ENCODE peak calls at places on chromosome 18, in nine cellular contexts. P is upper lobe of right lung, E is cardiac muscle cell, Y is H9, J is Panc1, H is iPS DF 6.9, F is endodermal cell, M is sigmoid colon, K is transverse colon. T is an unnamed sample.

GRCh38 chr18:32469190-32469611 is 1.5 kb downstream of the GAREM1 start:
- DNase-seq in P (no peak), E (peak; percentile 62), Y (no peak), J (no peak), H (no peak), F (peak; percentile 65), M (peak; percentile 66), K (peak; percentile 41), T (peak; percentile 61)

GRCh38 chr18:60199505-60199904 is 173.1 kb downstream of the MC4R start:
- DNase-seq in P (no peak), E (no peak), Y (no peak), J (no peak), H (no peak), F (no peak), M (no peak), K (no peak), T (no peak)

GRCh38 chr18:415627-416612 is 84.6 kb downstream of the COLEC12 start:
- DNase-seq in P (no peak), E (no peak), Y (no peak), J (no peak), H (no peak), F (no peak), M (no peak), K (no peak), T (no peak)

GRCh38 chr18:40685241-40685640 is 1269.8 kb upstream of the PIK3C3 start:
- DNase-seq in P (no peak), E (no peak), Y (no peak), J (no peak), H (no peak), F (no peak), M (no peak), K (no peak), T (no peak)

GRCh38 chr18:43563780-43564179 is 286.5 kb upstream of the SYT4 start:
- DNase-seq in P (no peak), E (peak; percentile 47), Y (peak; percentile 38), J (no peak), H (peak; percentile 27), F (peak; percentile 63), M (no peak), K (no peak), T (peak; percentile 16)

GRCh38 chr18:13680612-13681011 is 45.7 kb downstream of the FAM210A start:
- DNase-seq in P (no peak), E (peak; percentile 54), Y (peak; percentile 61), J (no peak), H (peak; percentile 16), F (peak; percentile 80), M (no peak), K (no peak), T (peak; percentile 60)

GRCh38 chr18:5975111-5975622 is 79.8 kb upstream of the TMEM200C start:
- DNase-seq in P (no peak), E (no peak), Y (no peak), J (no peak), H (no peak), F (peak; percentile 29), M (no peak), K (no peak), T (no peak)

GRCh38 chr18:3816601-3817363 is 366.8 kb downstream of the TGIF1 start:
- DNase-seq in P (no peak), E (no peak), Y (no peak), J (no peak), H (no peak), F (no peak), M (no peak), K (no peak), T (no peak)

GRCh38 chr18:75070235-75070624 is 138.7 kb downstream of the PTGR3 start:
- DNase-seq in P (no peak), E (no peak), Y (no peak), J (no peak), H (no peak), F (peak; percentile 33), M (no peak), K (no peak), T (peak; percentile 54)

GRCh38 chr18:48935433-48935774 is 15.4 kb downstream of the SMAD7 start:
- DNase-seq in P (no peak), E (no peak), Y (peak; percentile 42), J (no peak), H (no peak), F (no peak), M (no peak), K (no peak), T (no peak)

GRCh38 chr18:2471523-2471922 is 99.8 kb downstream of the METTL4 start:
- DNase-seq in P (no peak), E (no peak), Y (no peak), J (no peak), H (peak; percentile 5), F (peak; percentile 58), M (no peak), K (no peak), T (no peak)

GRCh38 chr18:76537621-76538020 is 42.6 kb upstream of the ZNF516 start:
- DNase-seq in P (no peak), E (no peak), Y (no peak), J (no peak), H (no peak), F (no peak), M (no peak), K (no peak), T (no peak)

GRCh38 chr18:2963048-2963447 is 49.9 kb downstream of the LPIN2 start:
- DNase-seq in P (no peak), E (no peak), Y (no peak), J (no peak), H (no peak), F (no peak), M (no peak), K (no peak), T (no peak)

GRCh38 chr18:35026407-35027061 is 14.7 kb upstream of the MAPRE2 start:
- DNase-seq in P (no peak), E (no peak), Y (peak; percentile 39), J (no peak), H (no peak), F (peak; percentile 60), M (no peak), K (no peak), T (no peak)
- H3K4me1 ChIP-seq in P (peaks cover 45% of the 10 kb centered on the region), E (no peaks in the 10 kb centered on the region), Y (no peaks in the 10 kb centered on the region), J (no peaks in the 10 kb centered on the region), H (peaks cover 1% of the 10 kb centered on the region), F (no peaks in the 10 kb centered on the region), M (peaks cover 23% of the 10 kb centered on the region), K (no peaks in the 10 kb centered on the region), T (peaks cover 26% of the 10 kb centered on the region)

DNA sequence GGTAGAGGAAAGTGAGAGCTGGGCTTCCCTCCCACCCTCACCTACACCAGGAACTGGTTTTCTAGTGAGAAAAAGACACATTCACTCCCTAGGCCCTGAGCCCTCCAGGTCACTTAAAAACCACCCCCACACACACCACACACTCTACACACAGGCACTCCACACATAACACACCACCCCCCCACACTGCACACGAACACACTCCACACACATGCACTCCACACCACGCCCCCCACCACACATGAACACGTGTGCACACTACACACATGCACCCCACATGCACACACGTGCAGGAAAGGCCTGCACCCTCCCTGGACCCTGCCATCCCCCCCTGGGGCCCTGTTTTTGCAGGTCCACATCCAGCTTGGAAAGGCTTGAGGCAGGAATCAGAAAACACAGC is 67.6 kb downstream of the RALBP1 start:
- DNase-seq in P (no peak), E (no peak), Y (no peak), J (no peak), H (no peak), F (no peak), M (no peak), K (no peak), T (no peak)
- H3K27ac ChIP-seq in P (no peak overlapping the region), E (no peak overlapping the region), Y (no peak overlapping the region), J (no peak overlapping the region), H (no peak overlapping the region), F (no peak overlapping the region), M (no peak overlapping the region), K (no peak overlapping the region), T (no peak overlapping the region)

GRCh38 chr18:26978812-26979341 is 113.4 kb upstream of the AQP4 start:
- DNase-seq in P (no peak), E (no peak), Y (no peak), J (no peak), H (no peak), F (no peak), M (no peak), K (no peak), T (no peak)

GRCh38 chr18:26977791-26978190 is 112.3 kb upstream of the AQP4 start:
- DNase-seq in P (no peak), E (no peak), Y (no peak), J (no peak), H (no peak), F (no peak), M (no peak), K (no peak), T (no peak)

GRCh38 chr18:26976206-26976605 is 110.7 kb upstream of the AQP4 start:
- DNase-seq in P (no peak), E (no peak), Y (no peak), J (no peak), H (no peak), F (no peak), M (no peak), K (no peak), T (no peak)

DNA sequence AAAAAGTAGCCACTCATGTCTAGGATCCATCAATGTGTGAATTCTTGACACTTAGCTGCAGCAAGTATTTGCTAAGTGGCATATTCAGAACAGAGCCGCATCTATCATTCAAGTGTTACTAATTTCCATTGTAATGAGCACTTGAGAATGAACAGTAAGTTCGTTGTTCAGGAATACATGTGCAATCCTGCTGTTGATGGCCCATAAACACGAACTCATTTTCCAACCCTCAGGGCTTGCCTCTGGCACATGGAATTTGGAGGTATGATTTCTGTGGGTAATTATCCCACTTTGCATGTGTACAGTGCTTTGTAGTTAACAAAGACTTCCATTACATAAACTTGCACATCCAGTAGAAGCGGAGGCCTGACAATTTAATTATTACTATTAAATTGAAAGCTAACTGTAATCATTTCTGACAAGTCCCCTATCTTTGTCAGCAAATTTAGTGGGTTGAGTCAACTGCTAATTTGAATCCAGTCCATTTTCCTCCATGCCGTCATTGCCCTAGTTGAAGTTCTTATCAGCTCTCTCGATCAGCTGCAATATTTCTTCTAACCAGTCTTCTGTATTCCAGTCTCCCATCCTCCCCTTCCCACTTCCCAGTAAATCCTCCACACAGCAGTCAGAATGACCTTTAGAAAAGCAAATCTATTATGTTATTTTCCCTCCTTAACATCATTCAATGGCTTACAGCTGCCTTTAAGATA is 116.0 kb upstream of the AQP4 start:
- DNase-seq in P (no peak), E (no peak), Y (no peak), J (no peak), H (no peak), F (no peak), M (no peak), K (no peak), T (no peak)
- H3K4me1 ChIP-seq in P (no peaks in the 10 kb centered on the region), E (no peaks in the 10 kb centered on the region), Y (peaks cover under 1% of the 10 kb centered on the region), J (no peaks in the 10 kb centered on the region), H (no peaks in the 10 kb centered on the region), F (peaks cover 5% of the 10 kb centered on the region), M (no peaks in the 10 kb centered on the region), K (no peaks in the 10 kb centered on the region), T (peaks cover 10% of the 10 kb centered on the region)

DNA sequence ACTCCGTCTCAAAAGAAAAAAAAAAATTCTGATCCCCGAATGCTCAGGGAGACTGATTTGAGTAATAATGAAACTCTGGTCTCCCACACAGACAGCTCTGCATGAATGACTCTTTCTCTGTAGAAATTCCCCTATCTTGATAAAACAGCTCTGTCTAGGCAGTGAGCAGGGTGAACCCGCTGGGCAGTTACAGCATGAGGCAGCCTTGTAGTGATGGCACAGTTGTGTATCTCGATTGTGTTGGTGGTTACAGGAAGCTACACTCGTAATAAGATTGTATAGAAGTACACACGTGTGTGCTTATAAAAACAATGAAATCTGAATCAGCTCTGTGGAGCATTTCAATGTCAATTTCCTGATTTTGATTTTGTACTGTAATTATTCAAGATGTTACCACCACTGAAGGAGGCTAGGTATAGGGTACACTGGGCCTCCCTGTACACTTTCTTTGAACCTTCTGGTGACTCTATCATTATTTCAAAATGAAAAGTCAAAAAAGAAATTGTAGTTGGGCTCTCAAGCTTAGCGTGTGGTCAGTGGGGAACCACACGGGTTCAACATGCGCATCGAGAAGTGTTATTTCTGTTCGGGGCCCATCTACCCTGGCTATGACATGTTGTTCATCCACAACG is 34.9 kb upstream of the ATP8B1 start:
- DNase-seq in P (no peak), E (no peak), Y (no peak), J (no peak), H (no peak), F (no peak), M (no peak), K (no peak), T (no peak)
- H3K27ac ChIP-seq in P (no peak overlapping the region), E (no peak overlapping the region), Y (no peak overlapping the region), J (no peak overlapping the region), H (no peak overlapping the region), F (no peak overlapping the region), M (no peak overlapping the region), K (no peak overlapping the region), T (no peak overlapping the region)